ENCODE peak calls at places on chromosomes 4 and X, in four cellular contexts. One of them, this sample, is unnamed.

GRCh38 chr4:8101213-8101781 is 57.3 kb downstream of the ABLIM2 start:
- DNase-seq in endodermal cell: no peak
- DNase-seq in naive thymus-derived CD4-positive, alpha-beta T cell: no peak
- DNase-seq in neuronal stem cell: no peak
- DNase-seq in this sample: no peak

GRCh38 chr4:169272265-169272886 is 1.6 kb upstream of the SH3RF1 start:
- DNase-seq in endodermal cell: no peak
- DNase-seq in naive thymus-derived CD4-positive, alpha-beta T cell: no peak
- DNase-seq in neuronal stem cell: no peak
- DNase-seq in this sample: no peak

GRCh38 chrX:13750204-13750603 is 15.7 kb downstream of the OFD1 start:
- DNase-seq in endodermal cell: no peak
- DNase-seq in naive thymus-derived CD4-positive, alpha-beta T cell: no peak
- DNase-seq in neuronal stem cell: no peak
- DNase-seq in this sample: no peak

GRCh38 chr4:139208404-139208945 is 31.5 kb upstream of the ELF2 start:
- DNase-seq in endodermal cell: no peak
- DNase-seq in naive thymus-derived CD4-positive, alpha-beta T cell: no peak
- DNase-seq in neuronal stem cell: no peak
- DNase-seq in this sample: peak

GRCh38 chrX:47232803-47233332 is at the start of gene USP11:
- DNase-seq in endodermal cell: peak
- DNase-seq in naive thymus-derived CD4-positive, alpha-beta T cell: no peak
- DNase-seq in neuronal stem cell: no peak
- DNase-seq in this sample: no peak

GRCh38 chr4:128177376-128177959 is 110.1 kb downstream of the PGRMC2 start:
- DNase-seq in endodermal cell: no peak
- DNase-seq in naive thymus-derived CD4-positive, alpha-beta T cell: no peak
- DNase-seq in neuronal stem cell: no peak
- DNase-seq in this sample: no peak

GRCh38 chr4:38820329-38821061 is 15.9 kb upstream of the TLR1 start:
- DNase-seq in endodermal cell: no peak
- DNase-seq in naive thymus-derived CD4-positive, alpha-beta T cell: no peak
- DNase-seq in neuronal stem cell: no peak
- DNase-seq in this sample: no peak

GRCh38 chr4:139054791-139055376 is 39.3 kb downstream of the NOCT start:
- DNase-seq in endodermal cell: no peak
- DNase-seq in naive thymus-derived CD4-positive, alpha-beta T cell: no peak
- DNase-seq in neuronal stem cell: no peak
- DNase-seq in this sample: no peak

GRCh38 chr4:58679051-58679450 is 1568.9 kb upstream of the IGFBP7 start:
- DNase-seq in endodermal cell: no peak
- DNase-seq in naive thymus-derived CD4-positive, alpha-beta T cell: no peak
- DNase-seq in neuronal stem cell: no peak
- DNase-seq in this sample: no peak

GRCh38 chr4:71239365-71239764 is 99.5 kb upstream of the SLC4A4 start:
- DNase-seq in endodermal cell: no peak
- DNase-seq in naive thymus-derived CD4-positive, alpha-beta T cell: no peak
- DNase-seq in neuronal stem cell: no peak
- DNase-seq in this sample: no peak

GRCh38 chrX:119983494-119983893 is 39.9 kb upstream of the NKAP start:
- DNase-seq in endodermal cell: no peak
- DNase-seq in naive thymus-derived CD4-positive, alpha-beta T cell: no peak
- DNase-seq in neuronal stem cell: no peak
- DNase-seq in this sample: no peak

GRCh38 chrX:30610050-30610449 is 32.5 kb upstream of the TASL start:
- DNase-seq in endodermal cell: no peak
- DNase-seq in naive thymus-derived CD4-positive, alpha-beta T cell: no peak
- DNase-seq in neuronal stem cell: no peak
- DNase-seq in this sample: no peak

GRCh38 chr4:80462537-80463207 is 127.1 kb downstream of the CFAP299 start:
- DNase-seq in endodermal cell: no peak
- DNase-seq in naive thymus-derived CD4-positive, alpha-beta T cell: no peak
- DNase-seq in neuronal stem cell: no peak
- DNase-seq in this sample: no peak
- H3K4me3 ChIP-seq in endodermal cell: no peak
- H3K4me3 ChIP-seq in naive thymus-derived CD4-positive, alpha-beta T cell: peak
- H3K4me3 ChIP-seq in neuronal stem cell: no peak
- H3K4me3 ChIP-seq in this sample: no peak

DNA sequence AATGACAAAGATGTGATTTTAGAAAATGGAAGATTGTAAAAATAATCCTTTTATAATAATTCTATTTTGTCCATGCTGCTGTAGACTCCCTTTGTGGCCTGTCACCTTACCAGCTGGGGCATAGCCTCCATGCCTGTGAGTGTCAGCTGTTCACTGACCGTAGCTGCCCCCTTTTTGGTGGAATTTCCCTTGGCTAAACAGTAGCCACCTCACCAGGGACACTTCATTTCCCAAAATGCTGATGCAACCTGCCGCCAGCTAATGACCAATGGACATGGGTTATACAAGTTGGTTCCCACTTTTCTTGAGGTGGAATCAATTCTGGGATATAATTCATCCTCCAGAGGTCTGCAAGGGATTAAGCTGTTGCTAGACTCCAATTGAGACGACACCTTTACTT is 368.4 kb downstream of the PRDM5 start:
- DNase-seq in endodermal cell: no peak
- DNase-seq in naive thymus-derived CD4-positive, alpha-beta T cell: no peak
- DNase-seq in neuronal stem cell: no peak
- DNase-seq in this sample: no peak
- H3K4me3 ChIP-seq in endodermal cell: no peak
- H3K4me3 ChIP-seq in naive thymus-derived CD4-positive, alpha-beta T cell: no peak
- H3K4me3 ChIP-seq in neuronal stem cell: no peak
- H3K4me3 ChIP-seq in this sample: no peak

DNA sequence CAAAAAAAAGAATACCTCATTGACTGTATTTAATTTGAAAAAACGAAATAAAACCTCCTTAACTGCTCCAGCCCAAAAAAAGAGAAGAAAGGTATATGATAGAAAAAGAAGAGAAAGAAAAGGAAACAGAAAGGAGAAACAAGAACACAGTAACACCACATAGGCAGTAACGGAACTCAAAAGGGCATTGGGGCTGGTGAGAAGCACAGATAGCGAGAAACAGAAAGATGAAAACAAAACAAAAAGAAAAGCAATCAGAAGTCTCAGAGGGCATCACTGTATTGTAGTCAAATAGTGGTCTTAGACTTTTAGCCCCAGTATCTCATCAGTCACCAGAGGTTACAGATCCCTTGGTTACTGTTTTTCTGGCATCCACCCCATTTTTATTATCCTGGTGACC is 88.6 kb downstream of the NFKB1 start:
- DNase-seq in endodermal cell: no peak
- DNase-seq in naive thymus-derived CD4-positive, alpha-beta T cell: no peak
- DNase-seq in neuronal stem cell: no peak
- DNase-seq in this sample: no peak
- H3K4me3 ChIP-seq in endodermal cell: no peak
- H3K4me3 ChIP-seq in naive thymus-derived CD4-positive, alpha-beta T cell: no peak
- H3K4me3 ChIP-seq in neuronal stem cell: no peak
- H3K4me3 ChIP-seq in this sample: no peak

GRCh38 chr4:158171456-158171790 is 1.4 kb downstream of the GASK1B start:
- DNase-seq in endodermal cell: no peak
- DNase-seq in naive thymus-derived CD4-positive, alpha-beta T cell: no peak
- DNase-seq in neuronal stem cell: no peak
- DNase-seq in this sample: no peak
- H3K4me3 ChIP-seq in endodermal cell: no peak
- H3K4me3 ChIP-seq in naive thymus-derived CD4-positive, alpha-beta T cell: no peak
- H3K4me3 ChIP-seq in neuronal stem cell: no peak
- H3K4me3 ChIP-seq in this sample: peak

DNA sequence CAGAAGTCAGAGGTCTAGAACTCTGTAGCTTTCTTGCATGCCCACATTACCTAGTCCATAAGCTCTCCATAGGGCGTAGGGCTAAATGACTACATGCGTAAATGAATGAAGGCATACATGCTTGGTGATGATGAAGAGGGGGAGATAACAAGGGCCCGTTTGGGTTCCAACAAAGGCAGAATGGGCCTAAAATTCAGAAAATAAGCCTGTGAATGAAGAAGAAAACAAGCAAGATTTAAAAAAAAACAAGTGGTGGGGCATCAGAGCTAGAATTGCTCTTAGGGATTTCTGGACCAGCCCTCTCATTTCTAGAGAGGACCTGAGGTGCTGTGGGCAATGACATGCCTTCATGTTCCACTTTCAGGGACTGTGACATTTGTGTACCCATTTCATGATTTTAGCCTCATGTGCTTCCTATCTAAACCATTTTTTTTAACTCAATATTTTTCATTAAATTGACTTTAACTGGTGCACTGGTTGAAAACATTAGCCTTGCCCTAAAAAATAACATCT is 12.1 kb downstream of the GPRIN3 start:
- DNase-seq in endodermal cell: no peak
- DNase-seq in naive thymus-derived CD4-positive, alpha-beta T cell: no peak
- DNase-seq in neuronal stem cell: no peak
- DNase-seq in this sample: no peak
- H3K4me3 ChIP-seq in endodermal cell: no peak
- H3K4me3 ChIP-seq in naive thymus-derived CD4-positive, alpha-beta T cell: peak
- H3K4me3 ChIP-seq in neuronal stem cell: no peak
- H3K4me3 ChIP-seq in this sample: no peak

GRCh38 chr4:74933562-74934015 is 673 bp downstream of the PARM1 start:
- DNase-seq in endodermal cell: no peak
- DNase-seq in naive thymus-derived CD4-positive, alpha-beta T cell: no peak
- DNase-seq in neuronal stem cell: no peak
- DNase-seq in this sample: no peak
- H3K4me3 ChIP-seq in endodermal cell: peak
- H3K4me3 ChIP-seq in naive thymus-derived CD4-positive, alpha-beta T cell: no peak
- H3K4me3 ChIP-seq in neuronal stem cell: peak
- H3K4me3 ChIP-seq in this sample: peak

GRCh38 chr4:113147498-113148231 is 98.2 kb downstream of the ANK2 start:
- DNase-seq in endodermal cell: no peak
- DNase-seq in naive thymus-derived CD4-positive, alpha-beta T cell: no peak
- DNase-seq in neuronal stem cell: no peak
- DNase-seq in this sample: no peak

GRCh38 chr4:113145147-113145518 is 95.7 kb downstream of the ANK2 start:
- DNase-seq in endodermal cell: no peak
- DNase-seq in naive thymus-derived CD4-positive, alpha-beta T cell: no peak
- DNase-seq in neuronal stem cell: no peak
- DNase-seq in this sample: no peak

GRCh38 chr4:113146876-113147358 is 97.5 kb downstream of the ANK2 start:
- DNase-seq in endodermal cell: no peak
- DNase-seq in naive thymus-derived CD4-positive, alpha-beta T cell: no peak
- DNase-seq in neuronal stem cell: no peak
- DNase-seq in this sample: no peak

GRCh38 chr4:113148925-113149324 is 99.5 kb downstream of the ANK2 start:
- DNase-seq in endodermal cell: no peak
- DNase-seq in naive thymus-derived CD4-positive, alpha-beta T cell: no peak
- DNase-seq in neuronal stem cell: no peak
- DNase-seq in this sample: no peak

GRCh38 chr4:113145519-113146291 is 96.3 kb downstream of the ANK2 start:
- DNase-seq in endodermal cell: peak
- DNase-seq in naive thymus-derived CD4-positive, alpha-beta T cell: no peak
- DNase-seq in neuronal stem cell: peak
- DNase-seq in this sample: no peak
- H3K4me3 ChIP-seq in endodermal cell: no peak
- H3K4me3 ChIP-seq in naive thymus-derived CD4-positive, alpha-beta T cell: no peak
- H3K4me3 ChIP-seq in neuronal stem cell: no peak
- H3K4me3 ChIP-seq in this sample: no peak

DNA sequence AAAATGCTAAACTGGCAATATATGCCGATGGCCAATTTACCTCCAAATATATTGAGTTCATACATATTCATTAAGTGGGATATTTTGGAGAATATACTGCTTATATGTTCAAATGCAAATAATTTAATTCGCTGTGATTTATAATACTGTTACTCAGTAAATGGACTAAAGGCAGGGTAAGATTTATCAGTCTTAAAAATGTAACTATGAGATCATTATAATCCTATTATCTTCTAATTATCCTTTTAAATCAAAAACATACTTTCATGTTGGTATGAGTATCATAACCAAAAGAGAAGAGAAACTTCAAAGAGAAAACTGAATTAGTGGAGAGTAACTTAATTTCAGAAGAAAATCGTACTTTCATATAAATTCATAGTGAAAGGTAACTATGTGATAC is 44.6 kb downstream of the FAT4 start:
- DNase-seq in endodermal cell: no peak
- DNase-seq in naive thymus-derived CD4-positive, alpha-beta T cell: no peak
- DNase-seq in neuronal stem cell: no peak
- DNase-seq in this sample: no peak
- H3K4me3 ChIP-seq in endodermal cell: no peak
- H3K4me3 ChIP-seq in naive thymus-derived CD4-positive, alpha-beta T cell: no peak
- H3K4me3 ChIP-seq in neuronal stem cell: no peak
- H3K4me3 ChIP-seq in this sample: no peak

DNA sequence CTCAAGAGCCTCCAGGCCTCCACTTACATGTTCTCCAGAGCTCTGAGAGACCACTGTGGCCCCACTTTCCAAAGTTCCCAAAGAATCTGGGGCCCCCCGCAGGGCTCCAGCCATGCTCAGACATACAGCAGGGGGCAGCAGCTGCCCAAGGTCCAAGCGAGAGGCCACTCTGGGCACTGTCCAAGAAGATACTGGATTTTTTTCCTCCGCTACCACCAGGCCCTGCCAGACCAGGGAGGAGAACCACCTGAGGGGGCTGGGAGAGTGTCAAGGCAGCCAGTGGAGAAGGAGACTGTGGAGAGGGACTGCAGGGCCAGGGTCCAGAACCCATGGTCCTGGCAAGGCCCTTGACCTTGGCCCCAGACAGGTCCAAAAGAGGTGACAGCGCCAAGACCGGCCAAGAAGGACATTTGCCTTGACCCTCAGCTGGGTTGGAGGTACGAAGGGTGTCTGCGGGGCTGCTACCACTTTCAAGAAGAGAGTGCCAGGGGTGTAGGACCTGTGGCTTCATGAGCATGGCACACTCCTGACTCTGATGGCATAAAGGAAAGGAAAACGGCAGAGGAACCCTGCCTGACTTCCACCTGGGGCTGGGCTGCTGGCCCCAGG is 5.3 kb downstream of the EMD start:
- DNase-seq in endodermal cell: no peak
- DNase-seq in naive thymus-derived CD4-positive, alpha-beta T cell: no peak
- DNase-seq in neuronal stem cell: no peak
- DNase-seq in this sample: no peak
- H3K4me3 ChIP-seq in endodermal cell: no peak
- H3K4me3 ChIP-seq in naive thymus-derived CD4-positive, alpha-beta T cell: no peak
- H3K4me3 ChIP-seq in neuronal stem cell: no peak
- H3K4me3 ChIP-seq in this sample: no peak

GRCh38 chrX:134717698-134718328 is 59.5 kb upstream of the PLAC1 start:
- DNase-seq in endodermal cell: no peak
- DNase-seq in naive thymus-derived CD4-positive, alpha-beta T cell: no peak
- DNase-seq in neuronal stem cell: no peak
- DNase-seq in this sample: no peak
- H3K4me3 ChIP-seq in endodermal cell: no peak
- H3K4me3 ChIP-seq in naive thymus-derived CD4-positive, alpha-beta T cell: no peak
- H3K4me3 ChIP-seq in neuronal stem cell: no peak
- H3K4me3 ChIP-seq in this sample: no peak

This sample was measured in HFF-Myc.